ENCODE peak calls at places on chromosome 4, in five cellular contexts. N is colonic mucosa, L is testis, V is natural killer cell, H is body of pancreas. O is an unnamed sample.

GRCh38 chr4:152591361-152591760 is 55.5 kb upstream of the FBXW7 start:
- DNase-seq in N (peak), L (peak), V (no peak), H (peak), O (no peak)

GRCh38 chr4:8541981-8542715 is 38.0 kb upstream of the GPR78 start:
- DNase-seq in N (no peak), L (no peak), V (no peak), H (no peak), O (no peak)

GRCh38 chr4:8297141-8297601 is 27.6 kb downstream of the HTRA3 start:
- DNase-seq in N (no peak), L (no peak), V (no peak), H (peak), O (no peak)

GRCh38 chr4:56840559-56840958 is 19.1 kb upstream of the SPINK2 start:
- DNase-seq in N (no peak), L (no peak), V (no peak), H (no peak), O (no peak)

GRCh38 chr4:8050555-8051206 is 107.9 kb downstream of the ABLIM2 start:
- DNase-seq in N (peak), L (peak), V (no peak), H (peak), O (no peak)

GRCh38 chr4:42768125-42768748 is 111.3 kb upstream of the ATP8A1 start:
- DNase-seq in N (no peak), L (peak), V (no peak), H (no peak), O (no peak)

GRCh38 chr4:20042769-20043168 is 208.9 kb upstream of the SLIT2 start:
- DNase-seq in N (no peak), L (no peak), V (no peak), H (no peak), O (no peak)

GRCh38 chr4:60582167-60582566 is 618.0 kb upstream of the ADGRL3 start:
- DNase-seq in N (no peak), L (no peak), V (no peak), H (no peak), O (no peak)

GRCh38 chr4:156718226-156718625 is 253.4 kb downstream of the PDGFC start:
- DNase-seq in N (no peak), L (no peak), V (no peak), H (no peak), O (no peak)

GRCh38 chr4:87005690-87006461 is 71.1 kb downstream of the AFF1 start:
- DNase-seq in N (peak), L (peak), V (peak), H (no peak), O (no peak)

GRCh38 chr4:25860586-25861421 is 2.0 kb downstream of the SEL1L3 start:
- DNase-seq in N (peak), L (no peak), V (no peak), H (no peak), O (no peak)

GRCh38 chr4:173370130-173370476 is 651 bp upstream of the SAP30 start:
- DNase-seq in N (no peak), L (peak), V (no peak), H (no peak), O (peak)

GRCh38 chr4:90030953-90031352 is 96.2 kb upstream of the CCSER1 start:
- DNase-seq in N (no peak), L (peak), V (no peak), H (no peak), O (no peak)

GRCh38 chr4:153530996-153531375 is 64.8 kb downstream of the TMEM131L start:
- DNase-seq in N (no peak), L (no peak), V (no peak), H (no peak), O (no peak)

GRCh38 chr4:188822698-188823097 is 683.5 kb downstream of the TRIML1 start:
- DNase-seq in N (no peak), L (no peak), V (no peak), H (no peak), O (no peak)

GRCh38 chr4:125132281-125132680 is 182.5 kb upstream of the FAT4 start:
- DNase-seq in N (no peak), L (no peak), V (no peak), H (no peak), O (no peak)

GRCh38 chr4:48205092-48205491 is 64.5 kb downstream of the TEC start:
- DNase-seq in N (no peak), L (no peak), V (no peak), H (no peak), O (no peak)

DNA sequence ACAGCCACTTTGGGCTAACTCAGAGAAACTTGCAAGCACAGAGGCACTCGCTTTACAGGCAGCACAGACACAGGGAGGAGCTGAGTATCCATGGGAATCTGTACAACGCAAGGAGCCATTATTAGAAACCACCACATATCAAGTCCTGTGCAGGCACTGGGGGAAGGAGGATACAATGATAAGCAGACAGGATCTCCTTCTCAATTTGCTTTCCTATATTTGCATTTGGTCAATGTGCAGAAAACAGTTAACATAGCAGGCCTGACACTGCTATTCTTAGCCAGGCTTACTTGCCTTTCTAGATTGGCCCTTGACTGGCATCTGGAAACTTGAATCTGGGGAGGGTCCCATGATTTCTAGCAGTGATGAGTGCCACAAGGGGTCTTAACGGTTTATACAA is 65.8 kb downstream of the TEC start:
- DNase-seq in N (no peak), L (no peak), V (no peak), H (no peak), O (no peak)
- TF ChIP-seq CTCF in N (no peak), L (no peak), V (no peak), H (no peak), O (no peak)

GRCh38 chr4:2417765-2418651 is at the start of gene ZFYVE28:
- DNase-seq in N (peak), L (no peak), V (no peak), H (no peak), O (no peak)

GRCh38 chr4:2416564-2417195 is 1.8 kb downstream of the ZFYVE28 start:
- DNase-seq in N (peak), L (peak), V (no peak), H (no peak), O (no peak)

GRCh38 chr4:2419814-2420213 is 1.1 kb downstream of the CFAP99 start:
- DNase-seq in N (no peak), L (peak), V (no peak), H (no peak), O (no peak)

GRCh38 chr4:2417196-2417764 is 1.2 kb downstream of the ZFYVE28 start:
- DNase-seq in N (no peak), L (no peak), V (no peak), H (no peak), O (no peak)

GRCh38 chr4:2418652-2419571 is at the start of gene CFAP99:
- DNase-seq in N (peak), L (peak), V (peak), H (peak), O (peak)
- TF ChIP-seq CTCF in N (no peak), L (no peak), V (peak), H (peak), O (no peak)

GRCh38 chr4:140406292-140406691 is 21.2 kb downstream of the CLGN start:
- DNase-seq in N (no peak), L (no peak), V (no peak), H (no peak), O (no peak)

DNA sequence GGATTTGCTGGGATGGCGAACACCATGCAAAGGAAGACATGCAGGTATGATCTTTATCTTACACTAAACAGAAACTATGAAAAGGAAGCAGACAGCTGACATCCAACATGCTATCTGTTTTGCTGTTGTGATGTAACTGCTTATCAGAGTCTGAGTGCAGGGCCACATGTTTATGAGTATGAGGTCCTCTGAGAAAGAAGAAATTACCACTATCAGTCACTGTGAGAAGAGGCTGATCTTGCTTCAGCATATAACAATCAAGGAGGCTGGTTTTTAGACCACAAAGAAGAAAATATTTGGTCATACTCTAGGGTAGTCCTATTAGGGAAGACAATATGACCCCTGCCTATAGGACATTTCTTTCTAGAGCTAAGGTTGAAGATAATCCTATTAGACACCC is 18.5 kb downstream of the CLGN start:
- DNase-seq in N (no peak), L (no peak), V (no peak), H (no peak), O (no peak)
- TF ChIP-seq CTCF in N (no peak), L (no peak), V (no peak), H (no peak), O (no peak)

GRCh38 chr4:112923514-112923913 is 125.9 kb upstream of the ANK2 start:
- DNase-seq in N (no peak), L (no peak), V (no peak), H (no peak), O (no peak)
- TF ChIP-seq CTCF in N (no peak), L (no peak), V (no peak), H (no peak), O (no peak)

DNA sequence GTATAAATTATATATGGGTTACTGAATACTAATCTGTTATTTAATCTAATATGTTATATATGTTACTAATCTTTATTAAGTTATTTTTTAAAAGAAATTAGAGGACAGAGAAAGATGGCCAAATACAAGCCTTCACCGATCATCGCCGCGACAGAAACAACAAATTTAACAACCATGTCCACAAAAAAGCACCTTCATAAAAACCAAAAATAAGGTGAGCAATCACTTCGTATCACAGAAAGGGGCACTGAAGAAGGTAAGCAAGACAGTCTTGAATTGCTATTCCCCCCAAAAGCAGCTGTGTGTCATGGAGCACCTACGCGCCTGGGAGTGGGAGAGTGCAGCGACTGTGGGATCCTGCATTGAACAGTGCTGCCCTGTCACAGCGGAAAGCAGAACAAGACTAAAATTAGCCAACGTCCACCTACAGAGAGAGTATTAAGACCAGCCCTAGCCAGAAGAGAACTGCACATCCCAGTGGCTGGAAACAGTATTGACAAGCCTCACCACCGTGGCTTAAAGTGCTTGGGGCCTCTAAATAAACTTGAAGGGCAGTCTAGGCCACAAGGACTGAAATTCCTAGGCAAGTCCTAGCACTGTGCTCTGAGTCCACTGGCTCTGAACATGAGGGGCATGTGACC is 38.5 kb downstream of the LRBA start:
- DNase-seq in N (no peak), L (no peak), V (no peak), H (no peak), O (no peak)
- TF ChIP-seq CTCF in N (no peak), L (no peak), V (no peak), H (no peak), O (no peak)